ENCODE peak calls at places on chromosomes 1 and 21, in five cellular contexts. Z is mammary epithelial cell, N is PC-9, F is H9, W is tibial nerve. C is an unnamed sample. For H3K4me1, the result is how much of the 10 kb centered on the place peaks cover.

GRCh38 chr1:31733389-31734219 is 29.8 kb upstream of the COL16A1 start:
- DNase-seq in F (no peak), Z (no peak), N (no peak), W (no peak), C (no peak)

GRCh38 chr1:1310476-1311053 is 2.2 kb downstream of the PUSL1 start:
- DNase-seq in W (no peak), Z (no peak), N (no peak), F (no peak), C (no peak)

GRCh38 chr21:39669976-39670671 is 57.4 kb downstream of the B3GALT5 start:
- DNase-seq in F (no peak), Z (no peak), W (no peak), N (no peak), C (no peak)

GRCh38 chr1:211697356-211697755 is 21.9 kb upstream of the NEK2 start:
- DNase-seq in Z (no peak), F (no peak), W (no peak), N (no peak), C (no peak)

GRCh38 chr21:15483138-15483780 is 246.5 kb upstream of the USP25 start:
- DNase-seq in F (peak), Z (peak), W (peak), N (peak), C (peak)

GRCh38 chr1:15799004-15799867 is 8.2 kb downstream of the UQCRHL start:
- DNase-seq in Z (peak), W (peak), N (peak), F (peak), C (peak)

GRCh38 chr1:179252606-179253005 is 23.1 kb upstream of the ABL2 start:
- DNase-seq in N (no peak), Z (no peak), F (no peak), W (no peak), C (no peak)

GRCh38 chr1:24905355-24905978 is 24.6 kb downstream of the RUNX3 start:
- DNase-seq in Z (no peak), F (peak), W (no peak), N (no peak), C (no peak)

GRCh38 chr21:39518055-39518844 is 66.5 kb downstream of the SH3BGR start:
- DNase-seq in Z (peak), F (peak), W (no peak), N (peak), C (peak)

GRCh38 chr21:44866780-44867179 is 6.7 kb downstream of the PTTG1IP start:
- DNase-seq in F (no peak), W (no peak), N (no peak), Z (no peak), C (no peak)

GRCh38 chr21:33296156-33296555 is 28.6 kb upstream of the IFNAR1 start:
- DNase-seq in N (no peak), W (no peak), F (no peak), Z (no peak), C (no peak)

GRCh38 chr1:77300566-77300965 is 18.7 kb downstream of the AK5 start:
- DNase-seq in W (no peak), Z (no peak), F (no peak), N (no peak), C (peak)

GRCh38 chr1:169933999-169934725 is 40.5 kb upstream of the SCYL3 start:
- DNase-seq in Z (peak), F (no peak), W (no peak), N (peak), C (no peak)

GRCh38 chr21:45478115-45478801 is 64.0 kb downstream of the SLC19A1 start:
- DNase-seq in Z (no peak), N (peak), F (peak), W (peak), C (no peak)

GRCh38 chr1:21344098-21344749 is 54.0 kb upstream of the ECE1 start:
- DNase-seq in W (no peak), Z (no peak), N (no peak), F (no peak), C (no peak)

GRCh38 chr1:66505671-66506392 is 28.1 kb upstream of the SGIP1 start:
- DNase-seq in F (no peak), Z (no peak), W (no peak), N (no peak), C (no peak)

GRCh38 chr1:159916240-159917051 is 8.9 kb downstream of the TAGLN2 start:
- DNase-seq in N (peak), F (no peak), Z (peak), W (no peak), C (peak)
- H3K4me1 ChIP-seq in N (half or more), F (under half), Z (half or more), W (under half), C (under half)

GRCh38 chr1:33047290-33047689 is 10.6 kb upstream of the AK2 start:
- DNase-seq in Z (no peak), W (no peak), N (no peak), F (no peak), C (no peak)

GRCh38 chr1:33048426-33048825 is 11.7 kb upstream of the AK2 start:
- DNase-seq in N (no peak), W (no peak), F (no peak), Z (no peak), C (no peak)

GRCh38 chr1:33049381-33049780 is 12.7 kb upstream of the AK2 start:
- DNase-seq in W (no peak), N (no peak), F (no peak), Z (peak), C (no peak)

GRCh38 chr1:33047839-33048305 is 11.2 kb upstream of the AK2 start:
- DNase-seq in Z (peak), N (no peak), F (no peak), W (no peak), C (peak)

GRCh38 chr1:33050221-33051076 is 13.8 kb upstream of the AK2 start:
- DNase-seq in F (no peak), Z (peak), N (peak), W (no peak), C (peak)
- TF ChIP-seq CTCF in F (peak), Z (peak), N (peak), W (no peak), C (peak)

DNA sequence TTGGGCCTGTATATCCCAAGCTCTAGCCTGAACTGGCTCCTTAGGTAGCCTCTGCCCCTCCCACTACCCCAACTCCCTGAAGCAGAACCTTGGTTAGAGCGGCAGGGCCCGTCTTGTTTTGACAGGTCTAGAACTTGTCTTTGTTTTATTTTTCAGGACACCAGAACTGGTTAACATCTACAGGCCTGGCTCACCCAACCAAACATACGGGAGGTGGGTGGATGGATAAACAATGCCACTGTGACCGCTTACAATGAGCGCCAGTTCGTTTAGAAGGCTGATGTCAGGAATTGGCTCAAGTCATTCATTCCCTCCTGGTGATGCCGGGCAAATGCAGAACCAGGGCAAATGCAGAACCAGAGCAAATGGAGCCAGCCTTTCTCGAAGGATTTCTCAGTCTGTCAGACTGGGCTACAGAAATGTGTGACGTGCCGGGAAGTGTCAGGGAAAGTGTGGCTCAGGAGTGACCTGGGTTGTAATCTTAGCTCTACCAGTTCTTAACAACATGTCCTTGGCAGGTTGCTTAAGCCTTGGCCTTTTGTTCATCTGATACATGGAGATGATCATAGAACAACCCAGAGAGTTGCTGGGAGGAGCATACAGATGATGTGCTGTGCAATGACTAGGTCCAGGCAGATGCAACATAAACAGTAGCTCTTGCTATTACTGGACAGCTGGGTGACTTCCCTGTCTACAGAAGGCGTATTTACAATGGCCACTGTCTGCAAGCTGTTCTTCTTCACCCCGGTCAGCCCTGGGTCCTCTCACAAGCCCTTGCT is 30.5 kb upstream of the BTG2 start:
- DNase-seq in F (no peak), Z (peak), W (no peak), N (no peak), C (peak)
- H3K27ac ChIP-seq in F (no peak), Z (peak), W (peak), N (no peak), C (peak)

DNA sequence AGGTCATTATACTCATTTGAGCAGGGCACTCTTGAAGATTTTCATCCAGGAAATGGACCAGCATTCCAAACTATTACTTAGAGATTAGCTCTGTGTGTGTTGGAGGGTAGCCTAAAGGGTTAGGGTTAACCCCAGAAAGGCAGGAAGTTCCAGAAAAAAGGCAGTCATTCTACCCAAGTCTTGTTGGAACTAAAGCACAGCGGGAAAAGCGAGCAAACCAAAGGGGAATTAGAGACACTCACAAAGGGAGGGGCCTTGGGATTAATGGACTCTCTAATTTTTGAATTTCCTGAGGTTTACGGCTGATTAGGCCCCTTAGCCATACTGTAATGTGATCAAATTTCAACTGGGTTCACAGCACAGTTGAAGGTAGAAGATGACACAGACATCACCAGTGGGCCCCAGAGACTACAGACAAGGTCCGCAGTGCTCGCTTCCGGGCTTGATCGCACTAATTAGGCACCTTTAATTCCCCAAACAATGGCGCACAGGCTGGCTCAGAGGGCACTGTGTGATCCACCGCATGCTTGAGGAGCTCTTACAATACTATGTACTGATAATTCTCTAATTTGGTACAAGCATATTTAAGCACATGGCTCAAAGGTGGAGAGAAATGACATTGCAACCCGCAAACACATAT is 28.3 kb downstream of the CAPZB start:
- DNase-seq in N (no peak), W (no peak), F (no peak), Z (no peak), C (no peak)
- H3K4me1 ChIP-seq in N (under half), W (half or more), F (under half), Z (under half), C (under half)

DNA sequence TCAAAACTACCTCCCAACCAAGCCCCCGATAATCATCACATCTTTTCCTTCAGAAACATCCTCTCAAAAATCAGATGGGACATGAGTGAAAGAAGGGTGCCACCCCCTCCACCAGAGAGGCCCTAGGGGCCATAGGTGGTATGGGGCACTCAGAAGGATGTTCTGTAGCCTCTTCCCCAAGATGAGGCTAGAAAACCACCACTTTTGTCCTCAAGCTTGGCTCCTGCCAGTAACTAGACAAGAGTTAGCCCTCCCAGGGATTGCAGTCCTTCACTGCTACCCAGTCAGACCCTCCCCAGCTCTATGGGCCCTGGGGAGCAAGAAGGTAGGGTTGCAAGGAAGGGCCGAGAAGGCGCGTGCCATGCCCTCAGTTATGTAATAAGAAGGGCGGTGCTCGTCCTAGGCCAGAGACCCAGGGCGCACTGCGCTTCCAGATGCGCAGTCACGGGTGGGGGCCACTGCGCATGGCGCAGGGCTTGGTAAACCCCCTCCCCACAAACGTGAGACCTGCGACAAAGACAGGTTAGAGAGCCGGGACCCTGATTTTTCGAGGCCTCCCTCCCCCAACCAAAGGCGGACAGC is 69.7 kb downstream of the CD46 start:
- DNase-seq in F (no peak), Z (no peak), W (no peak), N (no peak), C (no peak)
- TF ChIP-seq CTCF in F (no peak), Z (no peak), W (no peak), N (no peak), C (no peak)

GRCh38 chr21:34924767-34925425 is 124.2 kb downstream of the RUNX1 start:
- DNase-seq in N (no peak), W (no peak), Z (no peak), F (no peak), C (no peak)
- H3K27ac ChIP-seq in N (no peak), W (no peak), Z (no peak), F (no peak), C (no peak)

DNA sequence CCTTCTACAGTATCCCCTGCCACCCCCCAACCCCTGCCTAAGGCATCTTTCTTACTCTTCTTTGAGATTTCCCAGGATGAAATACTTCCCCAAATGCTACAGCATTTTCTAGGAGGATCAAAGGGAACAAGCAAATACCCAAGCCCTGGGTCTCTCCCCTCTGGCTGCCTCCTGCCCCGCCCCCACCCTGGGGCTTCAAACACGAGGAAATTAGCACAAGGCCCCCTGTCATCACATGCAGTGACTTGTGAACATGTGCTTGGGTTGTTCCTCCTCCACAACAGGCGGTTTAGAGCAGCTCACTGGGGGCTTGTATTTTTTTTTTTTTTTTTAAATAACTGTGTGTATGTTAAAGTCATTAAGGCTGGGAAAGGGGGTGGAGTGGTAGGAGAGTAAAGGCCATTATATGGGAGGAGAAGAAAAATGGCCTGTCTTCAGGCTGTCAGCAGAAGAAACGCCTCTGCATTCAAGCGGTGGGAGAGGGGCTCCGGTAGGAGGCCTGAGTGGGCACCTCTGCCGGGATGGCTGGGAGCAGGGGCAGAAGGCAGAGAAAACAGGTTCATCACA is 64.3 kb downstream of the PLXNA2 start:
- DNase-seq in F (no peak), W (no peak), N (no peak), Z (no peak), C (no peak)
- H3K4me1 ChIP-seq in F (under half), W (half or more), N (half or more), Z (under half), C (under half)

GRCh38 chr1:111467805-111468716 is 5.7 kb upstream of the C1orf162 start:
- DNase-seq in F (no peak), W (no peak), N (no peak), Z (no peak), C (no peak)
- TF ChIP-seq CTCF in F (peak), W (no peak), N (no peak), Z (no peak), C (peak)

DNA sequence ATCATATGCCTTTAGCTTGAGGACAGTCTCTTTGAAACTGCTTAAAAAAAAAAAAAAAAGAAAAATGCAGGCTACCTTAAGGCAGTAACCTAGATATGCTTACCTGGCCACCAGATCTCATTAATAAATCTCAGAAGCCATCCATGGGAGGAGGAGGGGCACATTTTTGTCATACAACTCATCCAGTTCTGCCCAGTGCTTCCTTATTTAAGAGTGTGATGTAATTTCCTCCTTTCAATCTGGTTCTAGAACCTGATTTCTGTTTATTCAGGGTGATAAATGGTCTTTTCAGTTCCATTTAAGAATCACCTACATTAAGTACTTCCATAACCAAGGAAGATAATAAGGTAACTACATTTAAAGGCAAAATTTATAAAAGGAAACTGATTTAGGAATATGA is 6.1 kb downstream of the ERRFI1 start:
- DNase-seq in F (no peak), N (peak), Z (peak), W (no peak), C (peak)
- H3K27ac ChIP-seq in F (no peak), N (peak), Z (peak), W (no peak), C (peak)

C was measured in foreskin keratinocyte.